ENCODE peak calls at places on chromosomes 3 and 15, in eight cellular contexts. M is MM.1S, O is GM23338, W is endodermal cell, A is breast epithelium, B is neural progenitor cell, N is hepatocyte, Q is transverse colon. Y is an unnamed sample.

GRCh38 chr3:155778441-155778840 is 27.6 kb downstream of the C3orf33 start:
- DNase-seq in M (no peak), O (no peak), W (no peak), A (no peak), B (no peak), N (no peak), Q (no peak), Y (no peak)

GRCh38 chr15:68829068-68829467 is 8.4 kb upstream of the ANP32A start:
- DNase-seq in M (peak; percentile 47), O (peak; percentile 58), W (no peak), A (no peak), B (peak; percentile 33), N (no peak), Q (no peak), Y (no peak)

GRCh38 chr3:78148986-78149717 is 1109.3 kb downstream of the ROBO2 start:
- DNase-seq in M (no peak), O (no peak), W (no peak), A (no peak), B (no peak), N (no peak), Q (no peak), Y (no peak)

GRCh38 chr15:41977757-41978369 is 5.5 kb upstream of the EHD4 start:
- DNase-seq in M (no peak), O (no peak), W (peak; percentile 10), A (no peak), B (no peak), N (no peak), Q (no peak), Y (no peak)

GRCh38 chr15:62059818-62060115 is 480 bp downstream of the VPS13C start:
- DNase-seq in M (peak; percentile 90), O (no peak), W (no peak), A (peak; percentile 31), B (no peak), N (peak; percentile 69), Q (peak; percentile 76), Y (peak; percentile 51)

GRCh38 chr3:169615833-169616232 is 47.7 kb downstream of the MECOM start:
- DNase-seq in M (no peak), O (no peak), W (no peak), A (no peak), B (no peak), N (no peak), Q (no peak), Y (no peak)

GRCh38 chr15:89341316-89342005 is 6.8 kb upstream of the POLG start:
- DNase-seq in M (no peak), O (no peak), W (peak; percentile 29), A (no peak), B (no peak), N (no peak), Q (no peak), Y (no peak)

GRCh38 chr3:38235466-38235865 is 30.1 kb upstream of the SLC22A13 start:
- DNase-seq in M (no peak), O (no peak), W (no peak), A (no peak), B (no peak), N (no peak), Q (no peak), Y (no peak)

GRCh38 chr3:33722626-33723370 is 4.7 kb upstream of the CLASP2 start:
- DNase-seq in M (no peak), O (no peak), W (no peak), A (no peak), B (no peak), N (no peak), Q (no peak), Y (no peak)

GRCh38 chr3:89049119-89049518 is 58.3 kb upstream of the EPHA3 start:
- DNase-seq in M (no peak), O (peak; percentile 83), W (peak; percentile 82), A (no peak), B (peak; percentile 39), N (no peak), Q (no peak), Y (peak; percentile 42)

GRCh38 chr3:52891164-52891563 is 6.2 kb downstream of the STIMATE start:
- DNase-seq in M (no peak), O (no peak), W (no peak), A (no peak), B (no peak), N (no peak), Q (no peak), Y (no peak)

GRCh38 chr15:51735211-51735610 is 2.2 kb downstream of the LYSMD2 start:
- DNase-seq in M (no peak), O (no peak), W (no peak), A (no peak), B (no peak), N (no peak), Q (no peak), Y (no peak)

GRCh38 chr15:73555080-73555479 is 78.1 kb downstream of the NPTN start:
- DNase-seq in M (no peak), O (no peak), W (no peak), A (no peak), B (no peak), N (no peak), Q (no peak), Y (no peak)

GRCh38 chr3:50616003-50616769 is 765 bp upstream of the MAPKAPK3 start:
- DNase-seq in M (peak; percentile 78), O (peak; percentile 95), W (peak; percentile 95), A (peak; percentile 83), B (peak; percentile 94), N (peak; percentile 95), Q (peak; percentile 92), Y (peak; percentile 87)

GRCh38 chr3:161914703-161915102 is 418.1 kb downstream of the OTOL1 start:
- DNase-seq in M (peak; percentile 45), O (peak; percentile 71), W (peak; percentile 79), A (no peak), B (peak; percentile 65), N (peak; percentile 62), Q (peak; percentile 14), Y (peak; percentile 78)

GRCh38 chr3:195757371-195757770 is 36.6 kb downstream of the MUC20 start:
- DNase-seq in M (no peak), O (no peak), W (no peak), A (no peak), B (no peak), N (no peak), Q (no peak), Y (no peak)

DNA sequence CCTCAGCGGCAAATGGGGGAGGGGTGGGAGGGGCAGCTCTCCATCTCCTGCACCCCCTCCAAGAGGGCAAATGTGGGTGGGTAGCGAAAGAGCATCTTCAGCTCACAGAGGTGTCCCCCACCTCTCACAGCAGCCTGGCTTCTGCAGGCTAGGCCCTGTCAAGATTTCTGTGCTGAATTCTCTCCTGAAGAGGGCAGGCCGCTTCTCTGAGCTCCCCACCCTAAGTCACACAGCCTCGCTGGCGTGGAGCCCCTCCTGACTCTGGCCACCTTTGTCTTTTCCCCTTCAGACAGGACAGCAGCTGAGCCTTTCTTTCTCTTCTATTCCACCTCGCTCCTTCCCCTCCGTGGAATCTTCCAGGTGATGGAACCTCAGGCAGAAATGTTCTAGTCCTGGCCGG is 26.3 kb upstream of the ADAMTS7 start:
- DNase-seq in M (no peak), O (peak; percentile 60), W (peak; percentile 71), A (no peak), B (peak; percentile 45), N (no peak), Q (no peak), Y (no peak)
- TF ChIP-seq CTCF in M (no peak), O (peak; percentile 55), W (peak; percentile 60), A (no peak), B (peak; percentile 32), N (no peak), Q (no peak), Y (no peak)

GRCh38 chr3:57927916-57928315 is 80.3 kb upstream of the FLNB start:
- DNase-seq in M (no peak), O (no peak), W (no peak), A (no peak), B (no peak), N (no peak), Q (no peak), Y (no peak)
- H3K36me3 ChIP-seq in M (no peaks in the 10 kb centered on the region), O (peaks cover 5% of the 10 kb centered on the region), W (peaks cover 32% of the 10 kb centered on the region), A (no peaks in the 10 kb centered on the region), B (no peaks in the 10 kb centered on the region), N (no peaks in the 10 kb centered on the region), Q (peaks cover 9% of the 10 kb centered on the region), Y (peaks cover 10% of the 10 kb centered on the region)

DNA sequence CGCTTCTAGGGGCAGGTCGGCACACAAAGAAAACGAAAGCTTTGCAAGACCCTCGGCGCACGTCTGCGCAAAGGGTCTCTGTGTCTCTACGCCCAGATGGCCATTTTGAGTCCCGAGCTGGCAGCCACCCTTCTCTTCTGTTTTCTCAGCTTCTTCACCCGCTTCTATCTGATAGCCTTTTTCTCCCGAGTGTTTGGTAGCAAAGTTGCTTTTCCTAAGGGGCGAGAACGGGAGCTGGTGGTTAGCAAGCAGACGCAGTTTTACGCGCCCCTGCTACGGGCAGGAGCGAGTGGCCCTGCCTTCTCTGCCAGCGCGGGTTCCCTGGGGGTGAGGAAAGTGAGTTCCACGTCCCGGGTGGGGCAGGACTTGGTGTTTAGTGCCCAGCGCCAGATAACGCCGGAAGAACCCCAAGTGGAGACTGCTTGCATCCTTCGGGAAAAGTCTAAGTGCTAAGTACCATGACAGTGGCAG is 2.9 kb upstream of the MKRN2 start:
- DNase-seq in M (peak; percentile 10), O (peak; percentile 63), W (peak; percentile 63), A (no peak), B (peak; percentile 24), N (no peak), Q (peak; percentile 29), Y (no peak)
- H3K4me3 ChIP-seq in M (peak overlapping the region; percentile 85), O (peak overlapping the region; percentile 64), W (no peak overlapping the region), A (peak overlapping the region; percentile 61), B (peak overlapping the region; percentile 31), N (no peak overlapping the region), Q (peak overlapping the region; percentile 54), Y (no peak overlapping the region)

GRCh38 chr3:13068269-13069010 is 4.8 kb downstream of the IQSEC1 start:
- DNase-seq in M (no peak), O (no peak), W (no peak), A (no peak), B (no peak), N (no peak), Q (no peak), Y (no peak)
- TF ChIP-seq CTCF in M (peak; percentile 16), O (peak; percentile 13), W (peak; percentile 25), A (no peak), B (no peak), N (no peak), Q (no peak), Y (peak; percentile 32)

GRCh38 chr3:14138878-14139659 is 14.2 kb downstream of the TMEM43 start:
- DNase-seq in M (no peak), O (no peak), W (no peak), A (no peak), B (no peak), N (no peak), Q (no peak), Y (no peak)
- H3K36me3 ChIP-seq in M (no peaks in the 10 kb centered on the region), O (peaks cover 4% of the 10 kb centered on the region), W (peaks cover 87% of the 10 kb centered on the region), A (peaks cover under 1% of the 10 kb centered on the region), B (no peaks in the 10 kb centered on the region), N (no peaks in the 10 kb centered on the region), Q (peaks cover 20% of the 10 kb centered on the region), Y (peaks cover 50% of the 10 kb centered on the region)

Y was measured in WERI-Rb-1.